ENCODE peak calls at places on chromosomes 5 and 9, in six cellular contexts. P is tibial artery, X is stomach, A is lower lobe of right lung, M is fibroblast of the aortic adventitia, V is GM23338. G is an unnamed sample.

GRCh38 chr9:132792547-132792946 is 85.5 kb downstream of the AK8 start:
- DNase-seq in P (no peak), X (no peak), A (no peak), M (no peak), V (no peak), G (no peak)

GRCh38 chr9:117234178-117234577 is 180.7 kb downstream of the ASTN2 start:
- DNase-seq in P (no peak), X (no peak), A (no peak), M (no peak), V (no peak), G (no peak)

GRCh38 chr9:111481885-111482636 is 2.1 kb downstream of the ECPAS start:
- DNase-seq in P (no peak), X (no peak), A (no peak), M (peak; percentile 55), V (peak; percentile 32), G (no peak)

GRCh38 chr9:129665814-129666511 is 516 bp downstream of the PRRX2 start:
- DNase-seq in P (no peak), X (no peak), A (no peak), M (no peak), V (peak; percentile 66), G (no peak)

GRCh38 chr9:9563817-9564216 is 1049.0 kb downstream of the PTPRD start:
- DNase-seq in P (no peak), X (no peak), A (no peak), M (no peak), V (no peak), G (no peak)

GRCh38 chr5:127066721-127067120 is 6.6 kb downstream of the C5orf63 start:
- DNase-seq in P (no peak), X (no peak), A (no peak), M (no peak), V (no peak), G (no peak)

GRCh38 chr9:132977626-132978450 is 656 bp upstream of the GFI1B start:
- DNase-seq in P (peak; percentile 39), X (peak; percentile 74), A (peak; percentile 71), M (peak; percentile 47), V (peak; percentile 84), G (peak; percentile 48)

GRCh38 chr5:61586096-61587084 is 254.3 kb downstream of the ZSWIM6 start:
- DNase-seq in P (no peak), X (no peak), A (no peak), M (no peak), V (no peak), G (no peak)

GRCh38 chr5:76337949-76338589 is 65.0 kb upstream of the IQGAP2 start:
- DNase-seq in P (no peak), X (peak; percentile 69), A (no peak), M (peak; percentile 35), V (peak; percentile 90), G (no peak)

GRCh38 chr5:168411871-168412270 is 74.4 kb upstream of the RARS1 start:
- DNase-seq in P (no peak), X (no peak), A (no peak), M (no peak), V (no peak), G (no peak)

GRCh38 chr5:117955831-117956230 is 1032.5 kb downstream of the DTWD2 start:
- DNase-seq in P (peak; percentile 24), X (no peak), A (no peak), M (no peak), V (no peak), G (no peak)

GRCh38 chr9:120650352-120650751 is 63.9 kb downstream of the MEGF9 start:
- DNase-seq in P (no peak), X (no peak), A (no peak), M (no peak), V (no peak), G (no peak)

GRCh38 chr5:172450861-172451695 is 3.2 kb downstream of the SH3PXD2B start:
- DNase-seq in P (no peak), X (no peak), A (no peak), M (peak; percentile 70), V (peak; percentile 83), G (no peak)

GRCh38 chr9:132586830-132587483 is 4.6 kb downstream of the BARHL1 start:
- DNase-seq in P (no peak), X (no peak), A (no peak), M (no peak), V (peak; percentile 60), G (no peak)

GRCh38 chr9:79489241-79490000 is 82.3 kb upstream of the TLE4 start:
- DNase-seq in P (peak; percentile 57), X (no peak), A (no peak), M (peak; percentile 4), V (peak; percentile 7), G (no peak)

GRCh38 chr9:89744730-89745129 is 139.9 kb downstream of the GADD45G start:
- DNase-seq in P (no peak), X (no peak), A (no peak), M (no peak), V (no peak), G (no peak)

GRCh38 chr5:99033014-99033931 is 104.5 kb upstream of the CHD1 start:
- DNase-seq in P (no peak), X (no peak), A (no peak), M (peak; percentile 27), V (no peak), G (no peak)

GRCh38 chr5:120096413-120096812 is 367.7 kb upstream of the PRR16 start:
- DNase-seq in P (no peak), X (no peak), A (no peak), M (peak; percentile 31), V (no peak), G (no peak)

GRCh38 chr9:21966140-21966851 is 27.9 kb downstream of the CDKN2A start:
- DNase-seq in P (no peak), X (no peak), A (no peak), M (no peak), V (peak; percentile 55), G (no peak)

GRCh38 chr9:73981405-73981804 is 515.7 kb upstream of the RORB start:
- DNase-seq in P (no peak), X (no peak), A (no peak), M (no peak), V (peak; percentile 11), G (no peak)

GRCh38 chr5:6159864-6160199 is 218.5 kb downstream of the MED10 start:
- DNase-seq in P (no peak), X (no peak), A (no peak), M (no peak), V (peak; percentile 3), G (no peak)

GRCh38 chr5:107284822-107285510 is 385.8 kb downstream of the EFNA5 start:
- DNase-seq in P (no peak), X (no peak), A (no peak), M (no peak), V (no peak), G (no peak)

GRCh38 chr5:6818594-6819512 is 105.6 kb downstream of the TENT4A start:
- DNase-seq in P (no peak), X (no peak), A (no peak), M (no peak), V (no peak), G (no peak)

GRCh38 chr9:125509476-125509875 is 197.5 kb downstream of the MAPKAP1 start:
- DNase-seq in P (no peak), X (no peak), A (no peak), M (peak; percentile 86), V (no peak), G (no peak)

GRCh38 chr9:113654605-113655193 is 191.2 kb downstream of the RGS3 start:
- DNase-seq in P (no peak), X (no peak), A (no peak), M (peak; percentile 94), V (no peak), G (no peak)

GRCh38 chr5:5497132-5497748 is 74.8 kb downstream of the ICE1 start:
- DNase-seq in P (peak; percentile 36), X (no peak), A (no peak), M (peak; percentile 68), V (peak; percentile 78), G (no peak)

GRCh38 chr9:121839726-121840500 is 188.5 kb downstream of the DAB2IP start:
- DNase-seq in P (no peak), X (no peak), A (no peak), M (no peak), V (no peak), G (no peak)

GRCh38 chr5:55096860-55097259 is 5.6 kb upstream of the GZMA start:
- DNase-seq in P (no peak), X (no peak), A (no peak), M (no peak), V (no peak), G (no peak)

GRCh38 chr5:139725073-139725830 is 70.4 kb upstream of the PSD2 start:
- DNase-seq in P (peak; percentile 74), X (peak; percentile 35), A (peak; percentile 54), M (peak; percentile 60), V (no peak), G (no peak)

GRCh38 chr5:140214831-140215230 is 39.8 kb downstream of the CYSTM1 start:
- DNase-seq in P (no peak), X (peak; percentile 76), A (peak; percentile 68), M (peak; percentile 63), V (no peak), G (no peak)

DNA sequence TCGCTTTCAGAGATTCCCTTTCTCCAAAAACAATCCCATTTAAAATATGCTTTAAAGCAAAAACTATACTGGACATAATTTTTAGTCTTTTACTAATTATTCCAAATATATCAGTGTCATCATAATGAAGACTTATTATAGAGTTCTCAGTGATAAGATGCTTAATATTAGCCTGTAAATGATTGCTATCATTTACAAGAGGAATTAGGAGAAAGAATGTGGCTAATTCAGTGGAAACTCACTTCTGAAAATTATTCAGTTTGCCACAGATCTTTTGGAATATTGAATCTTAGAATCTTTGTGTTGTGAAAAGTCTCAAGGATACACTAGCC is 24.7 kb upstream of the GLRX start:
- DNase-seq in P (no peak), X (no peak), A (no peak), M (no peak), V (no peak), G (no peak)
- TF ChIP-seq CTCF in P (no peak), X (no peak), A (peak; percentile 4), M (no peak), V (no peak), G (peak; percentile 51)

GRCh38 chr9:88044200-88044599 is 69.9 kb upstream of the CDK20 start:
- DNase-seq in P (no peak), X (no peak), A (no peak), M (no peak), V (peak; percentile 16), G (no peak)
- TF ChIP-seq CTCF in P (no peak), X (no peak), A (no peak), M (no peak), V (no peak), G (no peak)

GRCh38 chr9:126670270-126670669 is 56.5 kb downstream of the LMX1B start:
- DNase-seq in P (no peak), X (no peak), A (no peak), M (no peak), V (no peak), G (no peak)
- TF ChIP-seq CTCF in P (no peak), X (no peak), A (no peak), M (no peak), V (no peak), G (no peak)

GRCh38 chr9:33265211-33265885 is 499 bp downstream of the CHMP5 start:
- DNase-seq in P (no peak), X (no peak), A (no peak), M (peak; percentile 17), V (no peak), G (no peak)

GRCh38 chr9:33263936-33264472 is 504 bp downstream of the BAG1 start:
- DNase-seq in P (peak; percentile 67), X (peak; percentile 50), A (peak; percentile 78), M (no peak), V (no peak), G (peak; percentile 61)

GRCh38 chr9:33267368-33267767 is 2.5 kb downstream of the CHMP5 start:
- DNase-seq in P (no peak), X (no peak), A (no peak), M (no peak), V (no peak), G (no peak)

GRCh38 chr9:33263131-33263935 is 1.2 kb downstream of the BAG1 start:
- DNase-seq in P (peak; percentile 23), X (no peak), A (no peak), M (peak; percentile 28), V (peak; percentile 32), G (no peak)

GRCh38 chr9:33264473-33265177 is at the start of the genes BAG1 and CHMP5:
- DNase-seq in P (peak; percentile 100), X (peak; percentile 100), A (peak; percentile 100), M (peak; percentile 99), V (peak; percentile 100), G (peak; percentile 100)
- TF ChIP-seq CTCF in P (peak; percentile 23), X (no peak), A (peak; percentile 31), M (peak; percentile 53), V (no peak), G (peak; percentile 17)